ENCODE peak calls at places on chromosomes 5 and 9, in ten cellular contexts. S, M, C, D, Q, G, E, V, L and N are unnamed samples.
A peak's percentile ranks its signal among the peaks of the same experiment; 100 is the strongest.

GRCh38 chr9:73269430-73270101 is 117.9 kb downstream of the ANXA1 start:
- DNase-seq in S (peak; percentile 2), M (peak; percentile 17), C (peak; percentile 59), D (no peak), Q (peak; percentile 49), G (no peak), E (no peak), V (no peak), L (no peak), N (peak; percentile 1)

GRCh38 chr5:139906661-139907060 is 111.1 kb downstream of the PSD2 start:
- DNase-seq in S (no peak), M (no peak), C (no peak), D (no peak), Q (no peak), G (no peak), E (no peak), V (no peak), L (no peak), N (no peak)

GRCh38 chr5:140549237-140550144 is 2.0 kb downstream of the EIF4EBP3 start:
- DNase-seq in S (peak; percentile 41), M (no peak), C (peak; percentile 48), D (no peak), Q (peak; percentile 40), G (no peak), E (no peak), V (no peak), L (no peak), N (no peak)

GRCh38 chr5:180070726-180071417 is 687 bp downstream of the RNF130 start:
- DNase-seq in S (peak; percentile 55), M (peak; percentile 26), C (peak; percentile 53), D (peak; percentile 59), Q (peak; percentile 63), G (no peak), E (peak; percentile 23), V (peak; percentile 40), L (no peak), N (peak; percentile 28)

GRCh38 chr5:40660751-40661150 is 19.0 kb upstream of the PTGER4 start:
- DNase-seq in S (no peak), M (no peak), C (no peak), D (no peak), Q (no peak), G (no peak), E (no peak), V (no peak), L (no peak), N (no peak)

GRCh38 chr5:2674456-2674855 is 77.0 kb downstream of the IRX2 start:
- DNase-seq in S (no peak), M (no peak), C (no peak), D (no peak), Q (no peak), G (no peak), E (no peak), V (no peak), L (no peak), N (no peak)

GRCh38 chr9:105901514-105902109 is 207.3 kb downstream of the TMEM38B start:
- DNase-seq in S (peak; percentile 3), M (no peak), C (peak; percentile 25), D (peak; percentile 65), Q (peak; percentile 1), G (peak; percentile 70), E (no peak), V (peak; percentile 23), L (peak; percentile 60), N (peak; percentile 48)

GRCh38 chr5:607541-608285 is 4.4 kb upstream of the CEP72 start:
- DNase-seq in S (no peak), M (no peak), C (no peak), D (no peak), Q (no peak), G (no peak), E (no peak), V (no peak), L (no peak), N (peak; percentile 64)

GRCh38 chr5:130549884-130550552 is 615.0 kb downstream of the HINT1 start:
- DNase-seq in S (no peak), M (no peak), C (peak; percentile 92), D (no peak), Q (peak; percentile 89), G (no peak), E (no peak), V (no peak), L (no peak), N (no peak)

GRCh38 chr5:149851211-149851610 is 93.4 kb downstream of the PDE6A start:
- DNase-seq in S (no peak), M (no peak), C (peak; percentile 29), D (no peak), Q (no peak), G (no peak), E (no peak), V (no peak), L (no peak), N (no peak)

GRCh38 chr5:132195727-132196126 is 31.9 kb downstream of the P4HA2 start:
- DNase-seq in S (no peak), M (no peak), C (no peak), D (no peak), Q (no peak), G (no peak), E (no peak), V (no peak), L (no peak), N (no peak)

GRCh38 chr9:99576002-99576401 is 245.7 kb upstream of the NR4A3 start:
- DNase-seq in S (no peak), M (no peak), C (no peak), D (no peak), Q (no peak), G (peak; percentile 16), E (no peak), V (no peak), L (no peak), N (no peak)
- TF ChIP-seq CTCF in S (no peak), M (peak; percentile 50), C (no peak), D (no peak), Q (no peak), G (no peak), E (peak; percentile 15), V (no peak), L (no peak), N (no peak)

DNA sequence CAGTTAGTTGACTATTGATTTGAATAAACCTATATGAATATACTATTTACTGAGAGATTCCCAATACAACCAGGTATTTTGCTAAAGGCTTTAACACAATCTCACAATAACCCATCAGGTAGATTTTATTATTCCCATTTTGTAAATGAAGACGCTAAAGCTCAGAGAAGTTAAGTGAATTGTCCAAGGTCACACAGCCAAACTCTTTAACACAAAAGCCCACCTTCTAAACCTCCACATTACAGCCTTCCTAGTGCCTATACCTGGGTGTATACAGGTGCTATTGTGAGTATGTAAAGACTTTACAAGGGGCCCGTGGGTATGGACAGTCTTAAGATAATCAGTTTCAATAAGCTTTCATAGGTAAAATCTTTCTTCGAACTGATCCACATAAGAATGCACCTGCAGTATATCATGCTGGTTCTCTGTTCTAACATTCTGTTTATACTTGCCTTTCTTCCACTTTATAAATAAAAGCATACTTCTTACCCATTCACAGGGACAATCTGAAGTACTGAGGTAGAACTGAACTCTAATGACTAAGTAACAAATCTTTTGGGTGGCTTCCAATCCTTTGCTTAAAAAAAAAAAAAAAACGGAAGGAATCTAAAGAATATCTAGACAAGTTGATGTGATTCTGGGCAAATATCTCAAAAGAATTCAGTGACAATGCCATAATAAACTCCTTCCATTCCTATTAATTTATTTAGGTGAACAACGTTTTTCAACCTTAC is 59.1 kb downstream of the PJA2 start:
- DNase-seq in S (peak; percentile 59), M (no peak), C (peak; percentile 26), D (no peak), Q (peak; percentile 50), G (no peak), E (no peak), V (no peak), L (no peak), N (no peak)
- TF ChIP-seq CTCF in S (no peak), M (no peak), C (no peak), D (no peak), Q (no peak), G (no peak), E (no peak), V (no peak), L (no peak), N (no peak)

GRCh38 chr9:38417003-38417965 is 7.0 kb downstream of the IGFBPL1 start:
- DNase-seq in S (no peak), M (no peak), C (peak; percentile 13), D (peak; percentile 70), Q (no peak), G (peak; percentile 89), E (no peak), V (no peak), L (peak; percentile 63), N (peak; percentile 63)
- TF ChIP-seq CTCF in S (peak; percentile 35), M (peak; percentile 81), C (peak; percentile 62), D (peak; percentile 91), Q (peak; percentile 62), G (peak; percentile 88), E (peak; percentile 51), V (peak; percentile 34), L (peak; percentile 63), N (peak; percentile 46)

GRCh38 chr5:127216143-127216542 is 74.5 kb upstream of the MEGF10 start:
- DNase-seq in S (no peak), M (no peak), C (no peak), D (no peak), Q (no peak), G (no peak), E (no peak), V (no peak), L (no peak), N (no peak)

GRCh38 chr5:127213231-127213630 is 77.4 kb upstream of the MEGF10 start:
- DNase-seq in S (no peak), M (no peak), C (no peak), D (no peak), Q (no peak), G (no peak), E (no peak), V (no peak), L (no peak), N (no peak)

GRCh38 chr5:127216906-127217675 is 73.5 kb upstream of the MEGF10 start:
- DNase-seq in S (no peak), M (no peak), C (no peak), D (no peak), Q (no peak), G (peak; percentile 20), E (no peak), V (no peak), L (peak; percentile 16), N (no peak)
- TF ChIP-seq CTCF in S (no peak), M (no peak), C (no peak), D (no peak), Q (no peak), G (no peak), E (no peak), V (no peak), L (no peak), N (no peak)

GRCh38 chr5:85077581-85077980 is 692.9 kb upstream of the EDIL3 start:
- DNase-seq in S (no peak), M (no peak), C (no peak), D (no peak), Q (no peak), G (no peak), E (no peak), V (no peak), L (no peak), N (no peak)
- TF ChIP-seq CTCF in S (no peak), M (no peak), C (no peak), D (no peak), Q (no peak), G (no peak), E (no peak), V (no peak), L (no peak), N (no peak)

GRCh38 chr5:123273984-123274383 is 149.2 kb downstream of the CEP120 start:
- DNase-seq in S (no peak), M (no peak), C (no peak), D (no peak), Q (peak; percentile 5), G (no peak), E (no peak), V (no peak), L (no peak), N (no peak)
- TF ChIP-seq CTCF in S (peak; percentile 18), M (peak; percentile 53), C (peak; percentile 16), D (no peak), Q (no peak), G (no peak), E (peak; percentile 8), V (peak; percentile 54), L (no peak), N (no peak)